ENCODE peak calls at places on chromosomes 4 and X, in six cellular contexts. One of them, this sample, is unnamed.

GRCh38 chr4:126395661-126396060 is 1080.9 kb downstream of the FAT4 start:
- DNase-seq in MM.1S: no peak
- DNase-seq in CD8-positive, alpha-beta memory T cell: no peak
- DNase-seq in psoas muscle: no peak
- DNase-seq in DND-41: no peak
- DNase-seq in esophagus squamous epithelium: no peak
- DNase-seq in this sample: no peak

GRCh38 chr4:14309429-14309828 is 681.9 kb upstream of the BOD1L1 start:
- DNase-seq in MM.1S: no peak
- DNase-seq in CD8-positive, alpha-beta memory T cell: no peak
- DNase-seq in psoas muscle: no peak
- DNase-seq in DND-41: no peak
- DNase-seq in esophagus squamous epithelium: no peak
- DNase-seq in this sample: no peak

GRCh38 chr4:187547281-187547680 is 448.3 kb upstream of the ZFP42 start:
- DNase-seq in MM.1S: no peak
- DNase-seq in CD8-positive, alpha-beta memory T cell: no peak
- DNase-seq in psoas muscle: no peak
- DNase-seq in DND-41: no peak
- DNase-seq in esophagus squamous epithelium: no peak
- DNase-seq in this sample: no peak

GRCh38 chrX:41781500-41781899 is 57.5 kb downstream of the GPR82 start:
- DNase-seq in MM.1S: peak; percentile 63
- DNase-seq in CD8-positive, alpha-beta memory T cell: no peak
- DNase-seq in psoas muscle: no peak
- DNase-seq in DND-41: no peak
- DNase-seq in esophagus squamous epithelium: no peak
- DNase-seq in this sample: no peak

GRCh38 chrX:109874548-109874947 is 128.4 kb upstream of the TMEM164 start:
- DNase-seq in MM.1S: no peak
- DNase-seq in CD8-positive, alpha-beta memory T cell: no peak
- DNase-seq in psoas muscle: no peak
- DNase-seq in DND-41: no peak
- DNase-seq in esophagus squamous epithelium: no peak
- DNase-seq in this sample: no peak

GRCh38 chr4:180169394-180169793 is 2073.8 kb upstream of the TENM3 start:
- DNase-seq in MM.1S: no peak
- DNase-seq in CD8-positive, alpha-beta memory T cell: no peak
- DNase-seq in psoas muscle: no peak
- DNase-seq in DND-41: no peak
- DNase-seq in esophagus squamous epithelium: no peak
- DNase-seq in this sample: no peak

GRCh38 chr4:149881744-149882143 is 66.1 kb upstream of the IQCM start:
- DNase-seq in MM.1S: no peak
- DNase-seq in CD8-positive, alpha-beta memory T cell: no peak
- DNase-seq in psoas muscle: no peak
- DNase-seq in DND-41: no peak
- DNase-seq in esophagus squamous epithelium: no peak
- DNase-seq in this sample: no peak

GRCh38 chrX:155867821-155868220 is 13.3 kb upstream of the VAMP7 start:
- DNase-seq in MM.1S: no peak
- DNase-seq in CD8-positive, alpha-beta memory T cell: no peak
- DNase-seq in psoas muscle: no peak
- DNase-seq in DND-41: no peak
- DNase-seq in esophagus squamous epithelium: no peak
- DNase-seq in this sample: no peak

GRCh38 chr4:74534936-74535335 is 90.0 kb downstream of the AREG start:
- DNase-seq in MM.1S: no peak
- DNase-seq in CD8-positive, alpha-beta memory T cell: no peak
- DNase-seq in psoas muscle: no peak
- DNase-seq in DND-41: no peak
- DNase-seq in esophagus squamous epithelium: no peak
- DNase-seq in this sample: no peak
- H3K4me1 ChIP-seq in MM.1S: peaks cover 9% of the 10 kb centered on the region
- H3K4me1 ChIP-seq in CD8-positive, alpha-beta memory T cell: no peaks in the 10 kb centered on the region
- H3K4me1 ChIP-seq in psoas muscle: no peaks in the 10 kb centered on the region
- H3K4me1 ChIP-seq in DND-41: no peaks in the 10 kb centered on the region
- H3K4me1 ChIP-seq in esophagus squamous epithelium: no peaks in the 10 kb centered on the region
- H3K4me1 ChIP-seq in this sample: peaks cover 7% of the 10 kb centered on the region

DNA sequence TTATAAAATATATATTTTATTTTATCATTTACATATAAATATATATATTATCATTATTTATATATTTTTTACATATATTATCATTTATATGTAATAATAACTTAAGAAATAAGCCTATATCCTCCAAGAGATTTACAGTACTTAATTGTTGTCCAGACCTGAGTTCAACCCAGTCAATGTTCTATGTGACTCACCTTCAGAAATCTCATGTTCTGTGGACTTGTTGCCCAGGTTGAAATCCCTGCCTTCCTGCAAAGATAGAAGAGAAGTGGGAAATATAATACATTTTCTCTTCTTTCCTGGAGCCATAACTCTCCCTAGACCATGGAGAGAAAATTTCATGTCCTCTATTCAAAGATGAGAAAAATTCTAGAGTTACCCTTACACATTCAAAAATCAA is 247.3 kb downstream of the PARM1 start:
- DNase-seq in MM.1S: no peak
- DNase-seq in CD8-positive, alpha-beta memory T cell: no peak
- DNase-seq in psoas muscle: no peak
- DNase-seq in DND-41: no peak
- DNase-seq in esophagus squamous epithelium: no peak
- DNase-seq in this sample: no peak
- H3K4me3 ChIP-seq in MM.1S: no peak overlapping the region
- H3K4me3 ChIP-seq in CD8-positive, alpha-beta memory T cell: no peak overlapping the region
- H3K4me3 ChIP-seq in psoas muscle: no peak overlapping the region
- H3K4me3 ChIP-seq in DND-41: no peak overlapping the region
- H3K4me3 ChIP-seq in esophagus squamous epithelium: no peak overlapping the region
- H3K4me3 ChIP-seq in this sample: no peak overlapping the region

GRCh38 chr4:2792396-2792710 is 532 bp upstream of the SH3BP2 start:
- DNase-seq in MM.1S: no peak
- DNase-seq in CD8-positive, alpha-beta memory T cell: no peak
- DNase-seq in psoas muscle: no peak
- DNase-seq in DND-41: no peak
- DNase-seq in esophagus squamous epithelium: no peak
- DNase-seq in this sample: no peak

GRCh38 chr4:2792711-2793577 is at the start of gene SH3BP2:
- DNase-seq in MM.1S: peak; percentile 67
- DNase-seq in CD8-positive, alpha-beta memory T cell: peak; percentile 72
- DNase-seq in psoas muscle: peak; percentile 89
- DNase-seq in DND-41: no peak
- DNase-seq in esophagus squamous epithelium: no peak
- DNase-seq in this sample: peak; percentile 90

GRCh38 chr4:2790583-2791517 is 2.0 kb upstream of the SH3BP2 start:
- DNase-seq in MM.1S: no peak
- DNase-seq in CD8-positive, alpha-beta memory T cell: no peak
- DNase-seq in psoas muscle: peak; percentile 13
- DNase-seq in DND-41: no peak
- DNase-seq in esophagus squamous epithelium: no peak
- DNase-seq in this sample: peak; percentile 49

GRCh38 chr4:2789801-2790582 is 2.9 kb upstream of the SH3BP2 start:
- DNase-seq in MM.1S: no peak
- DNase-seq in CD8-positive, alpha-beta memory T cell: no peak
- DNase-seq in psoas muscle: no peak
- DNase-seq in DND-41: no peak
- DNase-seq in esophagus squamous epithelium: no peak
- DNase-seq in this sample: peak; percentile 41

GRCh38 chr4:2791518-2792395 is 1.1 kb upstream of the SH3BP2 start:
- DNase-seq in MM.1S: no peak
- DNase-seq in CD8-positive, alpha-beta memory T cell: no peak
- DNase-seq in psoas muscle: peak; percentile 22
- DNase-seq in DND-41: no peak
- DNase-seq in esophagus squamous epithelium: no peak
- DNase-seq in this sample: peak; percentile 49
- H3K4me1 ChIP-seq in MM.1S: peaks cover 19% of the 10 kb centered on the region
- H3K4me1 ChIP-seq in CD8-positive, alpha-beta memory T cell: peaks cover 42% of the 10 kb centered on the region
- H3K4me1 ChIP-seq in psoas muscle: peaks cover 31% of the 10 kb centered on the region
- H3K4me1 ChIP-seq in DND-41: no peaks in the 10 kb centered on the region
- H3K4me1 ChIP-seq in esophagus squamous epithelium: peaks cover 60% of the 10 kb centered on the region
- H3K4me1 ChIP-seq in this sample: peaks cover 71% of the 10 kb centered on the region

DNA sequence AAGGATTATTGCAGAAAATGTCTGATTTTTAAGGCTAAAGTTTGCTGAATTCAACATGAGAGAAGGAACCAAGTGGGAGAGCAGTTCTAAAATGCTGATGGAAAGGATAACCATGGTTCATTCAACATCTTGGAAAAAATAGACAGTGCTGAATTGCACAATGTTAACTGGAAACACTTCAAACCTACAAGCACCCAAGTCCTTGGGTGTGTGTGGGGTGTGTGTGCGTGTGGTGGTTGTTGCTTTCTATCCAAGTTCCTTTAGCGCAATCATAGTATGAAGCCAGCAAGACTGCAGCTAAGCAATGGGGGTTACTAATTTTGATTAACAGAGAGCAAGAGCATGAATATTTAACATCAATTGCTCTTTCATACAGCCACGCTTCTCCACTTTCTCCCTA is 29.3 kb upstream of the SCOC start:
- DNase-seq in MM.1S: no peak
- DNase-seq in CD8-positive, alpha-beta memory T cell: no peak
- DNase-seq in psoas muscle: no peak
- DNase-seq in DND-41: no peak
- DNase-seq in esophagus squamous epithelium: no peak
- DNase-seq in this sample: no peak
- H3K4me3 ChIP-seq in MM.1S: no peak overlapping the region
- H3K4me3 ChIP-seq in CD8-positive, alpha-beta memory T cell: no peak overlapping the region
- H3K4me3 ChIP-seq in psoas muscle: no peak overlapping the region
- H3K4me3 ChIP-seq in DND-41: no peak overlapping the region
- H3K4me3 ChIP-seq in esophagus squamous epithelium: no peak overlapping the region
- H3K4me3 ChIP-seq in this sample: no peak overlapping the region

DNA sequence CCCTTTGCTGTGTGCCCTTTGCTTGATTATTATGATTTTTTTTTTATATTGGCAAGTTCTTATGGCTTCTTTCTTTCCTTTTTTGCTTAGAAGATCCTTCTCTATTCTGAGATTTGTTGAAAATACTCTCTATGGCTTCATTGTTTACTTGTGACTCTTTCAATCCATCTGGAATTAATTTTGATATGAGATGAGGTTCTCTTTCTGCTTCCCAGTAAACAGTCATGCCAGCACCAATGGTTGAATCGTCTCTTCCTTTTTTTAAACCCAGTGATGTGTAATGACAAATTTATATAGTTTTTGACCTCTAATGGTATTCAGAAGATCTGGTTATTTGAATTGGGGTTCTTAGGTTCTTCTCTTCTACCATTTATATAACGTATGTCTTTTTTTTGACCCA is 121.8 kb downstream of the ARHGAP10 start:
- DNase-seq in MM.1S: no peak
- DNase-seq in CD8-positive, alpha-beta memory T cell: no peak
- DNase-seq in psoas muscle: no peak
- DNase-seq in DND-41: no peak
- DNase-seq in esophagus squamous epithelium: no peak
- DNase-seq in this sample: no peak
- H3K4me1 ChIP-seq in MM.1S: no peaks in the 10 kb centered on the region
- H3K4me1 ChIP-seq in CD8-positive, alpha-beta memory T cell: no peaks in the 10 kb centered on the region
- H3K4me1 ChIP-seq in psoas muscle: peaks cover 12% of the 10 kb centered on the region
- H3K4me1 ChIP-seq in DND-41: no peaks in the 10 kb centered on the region
- H3K4me1 ChIP-seq in esophagus squamous epithelium: no peaks in the 10 kb centered on the region
- H3K4me1 ChIP-seq in this sample: peaks cover 10% of the 10 kb centered on the region